ENCODE peak calls at places on chromosomes 1 and 21, in nine cellular contexts. X is adrenal gland; N is naive thymus-derived CD8-positive, alpha-beta T cell; P is NCI-H2171; D is kidney tubule cell; B is activated naive CD4-positive, alpha-beta T cell treated with Interleukin-2 at 50 U/mL for 16 hours; Q is ELR; I is SW 1271; T is sigmoid colon. J is an unnamed sample.

GRCh38 chr1:12454406-12455391 is 163.3 kb downstream of the DHRS3 start:
- DNase-seq in X (no peak), B (no peak), T (peak), Q (peak), N (no peak), P (no peak), D (peak), I (peak), J (no peak)

GRCh38 chr1:222618880-222619321 is 1.0 kb downstream of the MIA3 start:
- DNase-seq in I (no peak), Q (peak), T (peak), X (peak), D (peak), N (no peak), B (peak), P (no peak), J (no peak)

GRCh38 chr21:35093514-35093913 is 44.4 kb upstream of the RUNX1 start:
- DNase-seq in D (no peak), P (no peak), I (no peak), X (no peak), T (no peak), Q (no peak), B (no peak), N (no peak), J (no peak)

GRCh38 chr1:206419783-206420182 is 50.5 kb upstream of the IKBKE start:
- DNase-seq in D (peak), Q (peak), X (no peak), B (no peak), P (no peak), I (no peak), N (no peak), T (no peak), J (no peak)

GRCh38 chr1:226979517-226980121 is 39.5 kb downstream of the COQ8A start:
- DNase-seq in B (no peak), D (no peak), I (no peak), Q (no peak), X (no peak), N (no peak), T (peak), P (no peak), J (no peak)

GRCh38 chr21:31802331-31802730 is 70.4 kb upstream of the SCAF4 start:
- DNase-seq in P (no peak), D (no peak), T (no peak), N (no peak), Q (no peak), B (no peak), X (no peak), I (no peak), J (no peak)

GRCh38 chr1:107140703-107141490 is at the start of gene NTNG1:
- DNase-seq in X (no peak), B (peak), N (no peak), D (peak), I (no peak), T (no peak), Q (peak), P (no peak), J (no peak)

GRCh38 chr21:34351786-34352241 is 12.0 kb upstream of the KCNE2 start:
- DNase-seq in P (peak), B (no peak), N (no peak), Q (peak), T (no peak), X (peak), D (peak), I (peak), J (peak)

GRCh38 chr1:52669696-52670095 is 28.5 kb downstream of the COA7 start:
- DNase-seq in T (no peak), B (no peak), I (no peak), Q (peak), X (no peak), N (no peak), P (no peak), D (no peak), J (no peak)

GRCh38 chr1:207454046-207454964 is at the start of gene CR2:
- DNase-seq in T (peak), Q (peak), N (peak), X (peak), P (no peak), B (peak), I (no peak), D (peak), J (peak)

GRCh38 chr21:45045481-45045880 is 28.9 kb upstream of the ADARB1 start:
- DNase-seq in Q (no peak), X (no peak), D (no peak), B (no peak), I (no peak), N (no peak), T (no peak), P (no peak), J (no peak)

GRCh38 chr1:214568328-214568727 is 16.9 kb upstream of the PTPN14 start:
- DNase-seq in B (no peak), N (no peak), Q (no peak), P (no peak), D (no peak), I (no peak), T (no peak), X (no peak), J (no peak)